ENCODE peak calls at places on chromosomes 3 and 15, in four cellular contexts. J is hepatocyte, I is MM.1S, G is PC-3. S is an unnamed sample.
A peak's percentile ranks its signal among the peaks of the same experiment; 100 is the strongest.

GRCh38 chr3:78077842-78078241 is 1037.9 kb downstream of the ROBO2 start:
- DNase-seq in J (no peak), G (peak; percentile 23), I (no peak), S (no peak)

GRCh38 chr3:142618917-142619401 is 22.8 kb downstream of the PLS1 start:
- DNase-seq in G (peak; percentile 80), I (no peak), J (peak; percentile 43), S (peak; percentile 43)

GRCh38 chr3:169660709-169661566 is 2.6 kb downstream of the MECOM start:
- DNase-seq in I (peak; percentile 67), G (no peak), J (peak; percentile 30), S (peak; percentile 29)

GRCh38 chr15:67853454-67853853 is 13.6 kb upstream of the RNU6-1 start:
- DNase-seq in G (no peak), I (no peak), J (no peak), S (no peak)

GRCh38 chr3:188111002-188111584 is 42.9 kb upstream of the LPP start:
- DNase-seq in G (no peak), I (no peak), J (no peak), S (peak; percentile 59)

GRCh38 chr3:123327480-123327879 is 121.4 kb downstream of the ADCY5 start:
- DNase-seq in G (no peak), I (no peak), J (no peak), S (no peak)

GRCh38 chr3:155019576-155019975 is 60.5 kb upstream of the MME start:
- DNase-seq in I (no peak), G (peak; percentile 17), J (peak; percentile 61), S (peak; percentile 40)

GRCh38 chr3:142337994-142338393 is 109.8 kb downstream of the XRN1 start:
- DNase-seq in J (no peak), G (no peak), I (no peak), S (no peak)

GRCh38 chr3:64916937-64917336 is 229.1 kb upstream of the ADAMTS9 start:
- DNase-seq in I (no peak), J (no peak), G (no peak), S (no peak)

GRCh38 chr3:153714588-153715285 is 406.5 kb upstream of the ARHGEF26 start:
- DNase-seq in J (no peak), I (no peak), G (peak; percentile 8), S (no peak)

GRCh38 chr15:24954783-24955548 is at the start of the genes SNRPN and SNURF:
- DNase-seq in I (peak; percentile 66), J (peak; percentile 85), G (peak; percentile 57), S (peak; percentile 79)

GRCh38 chr15:50059203-50059772 is 59.7 kb downstream of the ATP8B4 start:
- DNase-seq in I (no peak), G (no peak), J (no peak), S (no peak)

GRCh38 chr15:85383470-85384148 is 3.2 kb downstream of the AKAP13 start:
- DNase-seq in J (no peak), G (no peak), I (no peak), S (no peak)

GRCh38 chr3:181239456-181239855 is 249.9 kb upstream of the DNAJC19 start:
- DNase-seq in G (no peak), I (no peak), J (no peak), S (no peak)

GRCh38 chr3:12824299-12824698 is 17.1 kb downstream of the RPL32 start:
- DNase-seq in J (no peak), G (no peak), I (no peak), S (no peak)

GRCh38 chr15:51874751-51875644 is 45.5 kb downstream of the TMOD3 start:
- DNase-seq in I (no peak), J (peak; percentile 71), G (peak; percentile 95), S (peak; percentile 96)

GRCh38 chr3:55893045-55893664 is 406.0 kb upstream of the WNT5A start:
- DNase-seq in I (no peak), J (no peak), G (peak; percentile 70), S (peak; percentile 73)

GRCh38 chr3:46296826-46297225 is 54.6 kb downstream of the CCR3 start:
- DNase-seq in J (no peak), I (no peak), G (no peak), S (no peak)

GRCh38 chr3:177062052-177062732 is 135.1 kb downstream of the TBL1XR1 start:
- DNase-seq in G (no peak), J (no peak), I (no peak), S (no peak)

GRCh38 chr3:43515208-43515917 is 106.4 kb downstream of the ANO10 start:
- DNase-seq in I (no peak), J (no peak), G (no peak), S (no peak)

GRCh38 chr3:129462365-129462968 is 22.4 kb downstream of the IFT122 start:
- DNase-seq in J (peak; percentile 56), G (no peak), I (no peak), S (no peak)

GRCh38 chr3:160697628-160698382 is 20.8 kb downstream of the ARL14 start:
- DNase-seq in I (no peak), G (peak; percentile 71), J (no peak), S (peak; percentile 86)

GRCh38 chr3:17967953-17968352 is 225.5 kb upstream of the TBC1D5 start:
- DNase-seq in I (no peak), G (no peak), J (no peak), S (no peak)

GRCh38 chr3:111727843-111728565 is 131.1 kb upstream of the PHLDB2 start:
- DNase-seq in J (no peak), G (no peak), I (peak; percentile 40), S (no peak)

GRCh38 chr15:63509056-63509696 is 4.8 kb downstream of the USP3 start:
- DNase-seq in I (no peak), G (no peak), J (no peak), S (no peak)
- H4K20me1 ChIP-seq in I (peaks cover 37% of the 10 kb centered on the region), G (peaks cover 68% of the 10 kb centered on the region), J (peaks cover 80% of the 10 kb centered on the region), S (no peaks in the 10 kb centered on the region)

GRCh38 chr3:51678186-51678585 is 7.1 kb downstream of the TEX264 start:
- DNase-seq in I (no peak), G (no peak), J (no peak), S (no peak)
- H4K20me1 ChIP-seq in I (no peaks in the 10 kb centered on the region), G (peaks cover 4% of the 10 kb centered on the region), J (no peaks in the 10 kb centered on the region), S (no peaks in the 10 kb centered on the region)

DNA sequence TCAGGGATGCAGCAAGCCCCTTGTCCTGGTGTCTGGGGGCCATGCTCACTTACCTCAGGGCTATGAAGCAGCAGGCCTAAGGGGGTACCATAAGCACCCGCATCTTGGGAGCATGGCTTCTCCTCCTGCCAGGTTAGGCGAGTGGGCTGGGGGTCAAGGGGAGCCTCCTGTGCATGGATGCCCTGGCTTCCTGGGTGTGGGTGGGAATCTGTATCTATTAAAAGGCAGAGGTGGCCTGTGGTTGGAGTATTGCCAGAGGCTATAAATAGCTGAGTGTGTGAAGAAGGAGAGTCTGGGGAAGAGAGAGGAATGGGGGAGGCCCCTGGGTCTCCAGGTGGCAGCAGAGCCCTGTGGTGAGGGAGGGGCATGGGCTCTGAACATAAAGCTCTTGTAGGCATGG is 19.5 kb downstream of the ACVR2B start:
- DNase-seq in I (no peak), J (no peak), G (no peak), S (no peak)
- H4K20me1 ChIP-seq in I (no peaks in the 10 kb centered on the region), J (peaks cover 37% of the 10 kb centered on the region), G (no peaks in the 10 kb centered on the region), S (no peaks in the 10 kb centered on the region)

GRCh38 chr3:150410311-150411105 is 2.4 kb downstream of the TSC22D2 start:
- DNase-seq in G (peak; percentile 41), J (peak; percentile 23), I (peak; percentile 60), S (no peak)

GRCh38 chr3:150409125-150409526 is 1.0 kb downstream of the TSC22D2 start:
- DNase-seq in G (peak; percentile 13), J (no peak), I (no peak), S (no peak)

GRCh38 chr3:150408232-150409124 is at the start of gene TSC22D2:
- DNase-seq in G (peak; percentile 95), J (peak; percentile 98), I (peak; percentile 95), S (peak; percentile 94)

GRCh38 chr3:150411106-150411460 is 3.0 kb downstream of the TSC22D2 start:
- DNase-seq in J (no peak), I (no peak), G (no peak), S (no peak)

GRCh38 chr3:150409527-150410310 is 1.6 kb downstream of the TSC22D2 start:
- DNase-seq in G (peak; percentile 70), J (peak; percentile 86), I (peak; percentile 82), S (peak; percentile 75)
- H4K20me1 ChIP-seq in G (peaks cover 55% of the 10 kb centered on the region), J (peaks cover 56% of the 10 kb centered on the region), I (peaks cover 22% of the 10 kb centered on the region), S (peaks cover 15% of the 10 kb centered on the region)

GRCh38 chr15:41853191-41853590 is 14.5 kb downstream of the PLA2G4B start:
- DNase-seq in J (no peak), I (no peak), G (no peak), S (no peak)
- H4K20me1 ChIP-seq in J (no peaks in the 10 kb centered on the region), I (no peaks in the 10 kb centered on the region), G (no peaks in the 10 kb centered on the region), S (no peaks in the 10 kb centered on the region)

GRCh38 chr15:73601449-73602425 is 31.5 kb downstream of the NPTN start:
- DNase-seq in G (peak; percentile 58), J (peak; percentile 69), I (no peak), S (peak; percentile 79)
- H4K20me1 ChIP-seq in G (peaks cover 31% of the 10 kb centered on the region), J (peaks cover 87% of the 10 kb centered on the region), I (peaks cover 14% of the 10 kb centered on the region), S (no peaks in the 10 kb centered on the region)

GRCh38 chr15:43516801-43517353 is 531 bp upstream of the MAP1A start:
- DNase-seq in J (peak; percentile 29), G (no peak), I (no peak), S (peak; percentile 62)

GRCh38 chr15:43514241-43515057 is 3.0 kb upstream of the MAP1A start:
- DNase-seq in G (peak; percentile 41), I (peak; percentile 18), J (peak; percentile 44), S (peak; percentile 43)

GRCh38 chr15:43517354-43518072 is at the start of gene MAP1A:
- DNase-seq in I (no peak), G (no peak), J (peak; percentile 76), S (peak; percentile 68)

GRCh38 chr15:43515731-43516130 is 1.7 kb upstream of the MAP1A start:
- DNase-seq in J (no peak), I (no peak), G (no peak), S (no peak)

DNA sequence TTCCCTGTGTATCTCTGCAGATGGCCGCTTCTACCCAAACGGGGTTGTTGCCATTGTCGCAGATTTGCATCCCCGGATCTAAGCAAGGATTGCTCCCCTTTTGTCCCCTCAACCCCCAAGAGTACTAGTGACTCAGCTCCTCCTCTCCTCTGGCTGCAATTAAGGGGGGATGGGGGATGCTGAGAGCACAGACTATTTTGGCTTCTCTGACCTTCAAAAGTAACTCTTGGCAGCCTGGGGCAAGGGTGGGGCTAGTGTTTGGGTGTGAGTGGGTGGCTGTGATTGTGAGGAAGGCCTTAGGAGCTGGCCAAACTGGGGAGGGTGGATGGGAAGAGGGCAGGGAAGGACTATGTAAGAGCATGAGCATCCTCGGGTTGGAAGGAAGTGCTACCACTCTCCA is 1.2 kb upstream of the MAP1A start:
- DNase-seq in G (no peak), I (no peak), J (no peak), S (peak; percentile 66)
- H4K20me1 ChIP-seq in G (no peaks in the 10 kb centered on the region), I (no peaks in the 10 kb centered on the region), J (no peaks in the 10 kb centered on the region), S (no peaks in the 10 kb centered on the region)